ENCODE peak calls at places on chromosomes 3 and 15, in ten cellular contexts. P is coronary artery, R is PC-9, G is A673, O is uterus, N is cardiac muscle cell, T is prostate gland, A is heart left ventricle, W is aorta, H is lung. B is an unnamed sample.

GRCh38 chr15:85788796-85789495 is 5.8 kb downstream of the KLHL25 start:
- DNase-seq in P (no peak), R (peak; percentile 73), G (no peak), O (no peak), N (no peak), T (peak; percentile 69), A (no peak), W (no peak), H (peak; percentile 50), B (no peak)

GRCh38 chr3:9955611-9956352 is 3.6 kb upstream of the PRRT3 start:
- DNase-seq in P (no peak), R (no peak), G (no peak), O (no peak), N (no peak), T (no peak), A (no peak), W (no peak), H (no peak), B (no peak)

GRCh38 chr3:123821920-123822319 is 62.2 kb downstream of the MYLK start:
- DNase-seq in P (no peak), R (no peak), G (no peak), O (no peak), N (no peak), T (no peak), A (no peak), W (no peak), H (no peak), B (no peak)

GRCh38 chr15:58545307-58546065 is 113.7 kb downstream of the LIPC start:
- DNase-seq in P (no peak), R (no peak), G (no peak), O (no peak), N (no peak), T (no peak), A (no peak), W (no peak), H (no peak), B (no peak)

GRCh38 chr15:57376695-57377477 is 581 bp downstream of the CGNL1 start:
- DNase-seq in P (no peak), R (no peak), G (peak; percentile 53), O (peak; percentile 59), N (peak; percentile 39), T (peak; percentile 42), A (peak; percentile 40), W (no peak), H (peak; percentile 64), B (no peak)

GRCh38 chr3:132284006-132284405 is 33.2 kb upstream of the ACP3 start:
- DNase-seq in P (no peak), R (no peak), G (no peak), O (no peak), N (peak; percentile 63), T (no peak), A (no peak), W (no peak), H (no peak), B (no peak)

GRCh38 chr3:114231616-114232015 is 5.8 kb downstream of the ZNF80 start:
- DNase-seq in P (no peak), R (no peak), G (no peak), O (no peak), N (no peak), T (no peak), A (no peak), W (no peak), H (no peak), B (no peak)

GRCh38 chr3:113136071-113136470 is 75.3 kb upstream of the BOC start:
- DNase-seq in P (no peak), R (no peak), G (peak; percentile 51), O (no peak), N (peak; percentile 63), T (peak; percentile 7), A (no peak), W (no peak), H (no peak), B (no peak)

GRCh38 chr3:108940166-108940565 is 13.5 kb downstream of the GUCA1C start:
- DNase-seq in P (no peak), R (no peak), G (no peak), O (no peak), N (no peak), T (no peak), A (no peak), W (no peak), H (no peak), B (no peak)

GRCh38 chr3:184725176-184725575 is 13.3 kb upstream of the MAGEF1 start:
- DNase-seq in P (no peak), R (no peak), G (no peak), O (no peak), N (no peak), T (no peak), A (no peak), W (no peak), H (peak; percentile 22), B (no peak)

GRCh38 chr15:23073890-23074631 is 34.7 kb upstream of the TUBGCP5 start:
- DNase-seq in P (no peak), R (no peak), G (peak; percentile 53), O (no peak), N (no peak), T (peak; percentile 59), A (no peak), W (no peak), H (no peak), B (no peak)

GRCh38 chr15:30978328-30978727 is 13.1 kb downstream of the MTMR10 start:
- DNase-seq in P (no peak), R (no peak), G (no peak), O (no peak), N (no peak), T (no peak), A (no peak), W (no peak), H (no peak), B (no peak)

GRCh38 chr15:74529911-74530310 is 11.1 kb upstream of the ARID3B start:
- DNase-seq in P (no peak), R (no peak), G (no peak), O (no peak), N (peak; percentile 88), T (no peak), A (no peak), W (no peak), H (no peak), B (no peak)

GRCh38 chr3:131564812-131565211 is 62.0 kb upstream of the MRPL3 start:
- DNase-seq in P (no peak), R (peak; percentile 55), G (no peak), O (no peak), N (no peak), T (no peak), A (no peak), W (no peak), H (no peak), B (no peak)

GRCh38 chr3:187773963-187774789 is 28.9 kb upstream of the BCL6 start:
- DNase-seq in P (no peak), R (no peak), G (peak; percentile 64), O (no peak), N (no peak), T (no peak), A (no peak), W (no peak), H (peak; percentile 31), B (no peak)

GRCh38 chr3:111668912-111669488 is 73.9 kb upstream of the ZBED2 start:
- DNase-seq in P (no peak), R (peak; percentile 78), G (peak; percentile 70), O (no peak), N (peak; percentile 74), T (no peak), A (no peak), W (no peak), H (no peak), B (no peak)

GRCh38 chr3:119145500-119146167 is at the start of gene TEX55:
- DNase-seq in P (no peak), R (no peak), G (peak; percentile 66), O (no peak), N (peak; percentile 72), T (peak; percentile 20), A (peak; percentile 37), W (no peak), H (no peak), B (peak; percentile 6)

GRCh38 chr3:114709102-114709501 is 415.3 kb downstream of the TIGIT start:
- DNase-seq in P (no peak), R (no peak), G (no peak), O (no peak), N (peak; percentile 45), T (no peak), A (no peak), W (no peak), H (no peak), B (no peak)

GRCh38 chr3:126292318-126293070 is 64.7 kb downstream of the KLF15 start:
- DNase-seq in P (no peak), R (no peak), G (peak; percentile 64), O (no peak), N (no peak), T (no peak), A (no peak), W (no peak), H (no peak), B (no peak)
- H3K27ac ChIP-seq in P (no peak overlapping the region), R (no peak overlapping the region), G (peak overlapping the region; percentile 99), O (no peak overlapping the region), N (no peak overlapping the region), T (no peak overlapping the region), A (no peak overlapping the region), W (no peak overlapping the region), H (no peak overlapping the region), B (no peak overlapping the region)

GRCh38 chr15:96324192-96324895 is 6.2 kb upstream of the NR2F2 start:
- DNase-seq in P (peak; percentile 78), R (peak; percentile 76), G (no peak), O (peak; percentile 81), N (no peak), T (no peak), A (no peak), W (no peak), H (no peak), B (no peak)
- H3K27ac ChIP-seq in P (peak overlapping the region; percentile 99), R (peak overlapping the region; percentile 91), G (peak overlapping the region; percentile 88), O (peak overlapping the region; percentile 100), N (no peak overlapping the region), T (peak overlapping the region; percentile 83), A (peak overlapping the region; percentile 82), W (no peak overlapping the region), H (peak overlapping the region; percentile 84), B (no peak overlapping the region)

DNA sequence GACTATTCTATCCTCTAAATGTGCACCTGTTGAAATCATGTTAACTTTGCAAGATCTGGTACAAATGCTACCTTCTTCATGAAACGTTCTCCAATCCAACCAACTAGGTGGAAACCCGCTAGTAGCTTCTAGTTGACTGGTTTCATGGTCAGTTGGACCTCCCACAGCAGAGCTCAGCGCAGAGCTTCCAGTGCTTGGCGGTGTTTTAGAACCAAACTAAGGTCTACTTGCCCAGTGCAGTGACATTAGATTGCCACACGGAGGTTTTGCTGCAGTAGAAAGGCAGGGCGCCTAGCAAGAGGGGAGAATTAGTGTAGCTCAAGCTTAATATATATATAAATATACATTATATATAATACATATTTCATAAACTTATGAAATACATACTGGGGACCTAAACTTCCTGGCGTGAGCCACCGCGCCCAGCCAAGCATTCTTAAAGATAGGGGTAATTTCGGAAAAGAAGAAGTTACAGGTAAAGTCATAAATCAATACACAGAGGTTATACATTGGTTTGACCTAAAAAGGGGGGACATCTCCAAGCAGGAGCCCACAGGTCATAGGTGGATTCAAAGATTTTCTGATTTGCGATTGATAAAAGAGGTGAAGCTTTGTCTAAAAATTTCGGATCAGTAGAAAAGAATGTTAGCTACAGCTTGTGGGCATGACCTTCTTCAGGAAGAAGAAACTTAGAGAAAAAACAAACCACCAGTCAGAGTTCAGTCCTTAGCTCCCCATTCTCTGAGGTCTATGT is 2.0 kb upstream of the OXSR1 start:
- DNase-seq in P (no peak), R (no peak), G (peak; percentile 29), O (no peak), N (no peak), T (no peak), A (no peak), W (no peak), H (no peak), B (no peak)
- H3K27ac ChIP-seq in P (no peak overlapping the region), R (peak overlapping the region; percentile 96), G (no peak overlapping the region), O (no peak overlapping the region), N (no peak overlapping the region), T (peak overlapping the region; percentile 99), A (no peak overlapping the region), W (no peak overlapping the region), H (no peak overlapping the region), B (no peak overlapping the region)

GRCh38 chr15:89085289-89085906 is 2.9 kb upstream of the ABHD2 start:
- DNase-seq in P (no peak), R (no peak), G (no peak), O (no peak), N (no peak), T (no peak), A (no peak), W (no peak), H (no peak), B (no peak)
- H3K27ac ChIP-seq in P (peak overlapping the region; percentile 31), R (no peak overlapping the region), G (no peak overlapping the region), O (peak overlapping the region; percentile 88), N (peak overlapping the region; percentile 96), T (peak overlapping the region; percentile 15), A (peak overlapping the region; percentile 2), W (no peak overlapping the region), H (peak overlapping the region; percentile 33), B (no peak overlapping the region)